ENCODE peak calls at places on chromosomes 7 and 10, in four cellular contexts. K, H, O and X are unnamed samples.

GRCh38 chr7:6031567-6031966 is 391 bp downstream of the ANKRD61 start:
- DNase-seq in O (no peak), H (no peak), K (no peak), X (no peak)

GRCh38 chr7:142891490-142892082 is 6.0 kb upstream of the TRPV6 start:
- DNase-seq in O (no peak), K (no peak), H (no peak), X (no peak)

GRCh38 chr10:72108811-72109618 is 20.7 kb upstream of the SPOCK2 start:
- DNase-seq in K (no peak), H (no peak), O (no peak), X (no peak)

GRCh38 chr7:50085344-50085743 is 7.7 kb downstream of the ZPBP start:
- DNase-seq in K (no peak), O (no peak), H (no peak), X (no peak)

GRCh38 chr10:37813763-37814162 is 43.6 kb downstream of the ZNF248 start:
- DNase-seq in H (no peak), K (no peak), O (no peak), X (no peak)

GRCh38 chr7:15989194-15989593 is 302.7 kb upstream of the MEOX2 start:
- DNase-seq in K (no peak), H (no peak), O (no peak), X (no peak)

GRCh38 chr7:158782638-158783490 is 46.4 kb downstream of the ESYT2 start:
- DNase-seq in K (peak; percentile 55), O (no peak), H (no peak), X (peak; percentile 43)

GRCh38 chr7:20062932-20063331 is 154.3 kb downstream of the MACC1 start:
- DNase-seq in H (no peak), O (no peak), K (no peak), X (no peak)

GRCh38 chr7:130875265-130875741 is 141.3 kb upstream of the KLF14 start:
- DNase-seq in O (peak; percentile 64), H (no peak), K (peak; percentile 75), X (peak; percentile 69)

GRCh38 chr7:29320577-29320976 is 126.0 kb downstream of the CHN2 start:
- DNase-seq in H (no peak), O (no peak), K (no peak), X (no peak)

GRCh38 chr7:111438369-111439289 is 123.7 kb downstream of the IMMP2L start:
- DNase-seq in H (no peak), K (no peak), O (no peak), X (no peak)

GRCh38 chr7:99459087-99459486 is 6.9 kb downstream of the ATP5MF start:
- DNase-seq in H (no peak), O (no peak), K (no peak), X (peak; percentile 22)
- TF ChIP-seq CTCF in H (no peak), O (peak; percentile 30), K (peak; percentile 17), X (peak; percentile 34)

DNA sequence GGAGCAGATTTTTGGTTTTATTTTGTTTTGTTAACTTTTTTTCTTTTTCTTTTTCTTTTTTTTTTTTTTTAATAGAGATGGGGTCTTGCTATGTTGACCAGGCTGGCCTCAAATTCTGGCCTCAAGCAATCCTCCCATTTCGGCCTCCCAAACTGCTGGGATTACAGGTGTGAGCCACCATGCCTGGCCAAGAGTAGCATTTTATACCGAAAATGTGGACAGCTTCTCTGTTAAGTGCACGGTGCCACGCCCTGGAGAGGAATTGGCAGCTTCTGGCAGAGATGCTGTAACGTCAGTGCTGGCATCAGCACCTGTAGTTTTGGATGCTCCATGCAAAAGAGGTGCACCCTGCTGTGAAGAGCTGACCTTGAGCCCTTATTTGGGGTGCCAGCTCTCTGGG is 18.2 kb downstream of the IL15RA start:
- DNase-seq in K (no peak), O (no peak), H (no peak), X (no peak)
- TF ChIP-seq CTCF in K (no peak), O (no peak), H (no peak), X (no peak)

GRCh38 chr7:75712517-75713361 is 26.0 kb downstream of the HIP1 start:
- DNase-seq in O (no peak), H (no peak), K (no peak), X (no peak)
- TF ChIP-seq CTCF in O (no peak), H (no peak), K (no peak), X (no peak)

DNA sequence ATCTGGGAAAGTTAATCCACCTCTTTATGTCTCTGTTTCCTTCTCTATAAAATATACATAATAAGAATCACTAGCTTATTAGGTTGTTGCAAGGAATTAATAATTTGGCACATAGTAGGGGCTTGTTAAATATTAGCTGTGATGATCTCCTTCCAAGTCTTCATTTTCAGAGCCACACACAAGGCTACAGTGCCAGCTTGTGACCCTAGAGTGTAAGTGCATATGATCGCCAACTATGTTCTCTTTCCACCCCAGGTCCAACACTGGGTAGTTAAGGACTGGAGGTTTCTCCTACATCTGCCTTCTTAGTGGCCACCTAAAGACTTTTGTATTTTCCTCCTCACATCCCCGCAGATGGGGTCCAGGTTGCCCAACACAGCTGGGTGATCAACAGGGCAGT is 17.9 kb upstream of the ACSM6 start:
- DNase-seq in H (no peak), K (no peak), O (no peak), X (no peak)
- TF ChIP-seq CTCF in H (peak; percentile 11), K (peak; percentile 28), O (no peak), X (no peak)